ENCODE peak calls at places on chromosomes 7 and 10, in nine cellular contexts. B, H, I, O, V, S, Z, J and K are unnamed samples. For H3K27me3, the result is how much of the 10 kb centered on the place peaks cover.

GRCh38 chr10:112335866-112336265 is 38.0 kb upstream of the ACSL5 start:
- DNase-seq in I (no peak), O (no peak), J (no peak), Z (no peak), H (no peak), V (no peak), B (no peak), S (no peak), K (no peak)

GRCh38 chr7:135930565-135931423 is 46.4 kb downstream of the MTPN start:
- DNase-seq in I (peak), O (peak), H (no peak), Z (no peak), S (no peak), B (no peak), J (no peak), V (peak), K (no peak)

GRCh38 chr10:79066460-79067240 is 2.1 kb upstream of the ZMIZ1 start:
- DNase-seq in J (no peak), I (no peak), S (no peak), H (no peak), B (no peak), O (peak), V (no peak), Z (no peak), K (no peak)

GRCh38 chr7:64300641-64301405 is 12.9 kb upstream of the ZNF736 start:
- DNase-seq in H (no peak), B (no peak), Z (no peak), V (no peak), J (no peak), S (peak), O (peak), I (no peak), K (no peak)

GRCh38 chr10:120205368-120206018 is 251.5 kb upstream of the PLPP4 start:
- DNase-seq in Z (no peak), S (no peak), B (no peak), O (no peak), I (no peak), V (no peak), J (no peak), H (no peak), K (no peak)

GRCh38 chr10:96407560-96408069 is 48.8 kb upstream of the OPALIN start:
- DNase-seq in S (no peak), O (no peak), H (no peak), I (no peak), B (no peak), V (no peak), Z (no peak), J (no peak), K (no peak)

GRCh38 chr10:102782698-102783540 is 39.2 kb downstream of the WBP1L start:
- DNase-seq in Z (no peak), O (no peak), I (peak), B (peak), V (peak), J (no peak), H (peak), S (peak), K (peak)

GRCh38 chr7:55160539-55160938 is 141.7 kb downstream of the EGFR start:
- DNase-seq in Z (no peak), V (no peak), J (no peak), O (no peak), S (no peak), B (no peak), H (no peak), I (no peak), K (no peak)

GRCh38 chr7:155455132-155455693 is 2.7 kb upstream of the EN2 start:
- DNase-seq in J (no peak), B (no peak), Z (no peak), V (no peak), O (no peak), S (no peak), I (no peak), H (no peak), K (no peak)

GRCh38 chr7:17535776-17536175 is 237.3 kb downstream of the AHR start:
- DNase-seq in B (no peak), S (no peak), H (no peak), Z (no peak), J (no peak), O (no peak), V (no peak), I (no peak), K (no peak)

GRCh38 chr7:127254163-127254684 is 1.5 kb upstream of the GRM8 start:
- DNase-seq in J (no peak), Z (no peak), I (no peak), V (no peak), B (no peak), H (no peak), S (no peak), O (no peak), K (no peak)

GRCh38 chr10:8731415-8732110 is 677.1 kb downstream of the GATA3 start:
- DNase-seq in Z (no peak), I (no peak), O (no peak), H (no peak), B (no peak), S (no peak), J (no peak), V (no peak), K (no peak)

GRCh38 chr7:116052006-116052405 is 21.4 kb upstream of the TFEC start:
- DNase-seq in H (no peak), I (no peak), S (no peak), J (no peak), Z (no peak), V (no peak), B (no peak), O (no peak), K (no peak)

GRCh38 chr10:96482815-96483588 is 30.7 kb downstream of the TLL2 start:
- DNase-seq in S (no peak), Z (no peak), B (no peak), V (no peak), H (no peak), I (no peak), J (no peak), O (no peak), K (no peak)

GRCh38 chr7:101265622-101266516 is 21.0 kb upstream of the FIS1 start:
- DNase-seq in V (no peak), O (no peak), Z (no peak), B (no peak), J (no peak), I (no peak), S (no peak), H (no peak), K (no peak)

GRCh38 chr7:101269664-101270063 is 24.8 kb upstream of the FIS1 start:
- DNase-seq in J (no peak), B (no peak), S (no peak), I (no peak), V (no peak), O (no peak), Z (no peak), H (no peak), K (no peak)

GRCh38 chr7:101273126-101273525 is 28.2 kb upstream of the FIS1 start:
- DNase-seq in J (no peak), Z (no peak), S (no peak), B (no peak), H (no peak), I (no peak), O (no peak), V (no peak), K (no peak)

DNA sequence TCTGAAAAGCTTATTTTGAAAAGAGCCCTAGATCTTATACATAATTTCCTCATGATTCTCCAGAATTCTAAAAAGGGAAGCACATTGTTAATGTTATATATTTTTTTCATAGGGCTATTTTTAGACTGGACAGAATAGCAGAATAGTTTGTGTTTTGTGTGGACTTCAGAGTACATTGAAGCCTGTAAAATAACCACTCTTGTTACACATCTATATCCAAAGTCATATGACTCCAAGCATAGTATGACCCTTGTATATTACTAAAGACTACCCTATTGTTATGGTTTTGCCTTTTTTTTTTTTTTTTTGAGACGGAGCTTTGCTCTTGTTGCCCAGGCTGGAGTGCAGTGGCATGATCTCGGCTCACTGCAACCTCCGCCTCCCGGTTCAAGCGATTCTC is 26.1 kb upstream of the FIS1 start:
- DNase-seq in I (no peak), V (no peak), B (no peak), Z (no peak), S (no peak), O (no peak), J (no peak), H (no peak), K (no peak)
- H3K27me3 ChIP-seq in I (under half), V (under half), B (under half), Z (under half), S (under half), O (under half), J (under half), H (under half), K (under half)

DNA sequence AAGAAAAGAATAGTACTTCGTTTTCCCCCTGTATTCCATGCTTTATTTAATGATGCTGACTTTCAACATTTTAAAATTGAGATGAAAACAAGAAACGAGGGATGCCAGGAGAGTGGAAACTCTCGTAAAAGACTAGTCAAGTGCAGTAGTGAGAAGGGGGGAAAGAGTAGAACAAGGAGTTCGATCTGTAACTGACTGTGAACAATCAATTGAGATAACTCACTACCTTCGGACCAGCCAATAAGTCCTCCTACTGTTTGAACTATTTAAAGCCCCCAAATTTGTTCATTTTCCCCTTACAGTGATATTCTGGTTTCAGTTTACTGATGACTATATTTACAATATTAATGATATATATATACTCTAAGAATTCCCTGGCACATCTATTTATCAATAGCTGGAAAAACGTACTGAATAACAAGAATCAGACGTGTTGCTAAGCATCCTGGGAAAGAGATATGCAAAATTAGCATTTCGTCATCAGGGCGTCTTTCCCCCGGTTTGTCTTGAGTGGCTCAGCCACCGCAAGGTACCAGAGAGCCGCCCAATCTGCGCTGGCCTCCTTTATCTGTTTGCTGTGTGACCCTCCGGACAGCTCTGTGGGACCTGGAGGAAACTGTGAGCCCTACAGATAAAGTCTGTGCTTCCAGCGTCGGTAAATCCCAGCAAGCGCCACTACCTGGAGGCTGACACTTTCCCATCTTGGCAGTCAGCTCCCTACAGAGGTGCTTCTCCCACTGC is 41.1 kb downstream of the PDIA4 start:
- DNase-seq in I (peak), H (peak), O (peak), J (peak), S (peak), B (peak), V (peak), Z (peak), K (peak)
- H3K4me3 ChIP-seq in I (peak), H (peak), O (peak), J (peak), S (peak), B (no peak), V (peak), Z (peak), K (peak)

DNA sequence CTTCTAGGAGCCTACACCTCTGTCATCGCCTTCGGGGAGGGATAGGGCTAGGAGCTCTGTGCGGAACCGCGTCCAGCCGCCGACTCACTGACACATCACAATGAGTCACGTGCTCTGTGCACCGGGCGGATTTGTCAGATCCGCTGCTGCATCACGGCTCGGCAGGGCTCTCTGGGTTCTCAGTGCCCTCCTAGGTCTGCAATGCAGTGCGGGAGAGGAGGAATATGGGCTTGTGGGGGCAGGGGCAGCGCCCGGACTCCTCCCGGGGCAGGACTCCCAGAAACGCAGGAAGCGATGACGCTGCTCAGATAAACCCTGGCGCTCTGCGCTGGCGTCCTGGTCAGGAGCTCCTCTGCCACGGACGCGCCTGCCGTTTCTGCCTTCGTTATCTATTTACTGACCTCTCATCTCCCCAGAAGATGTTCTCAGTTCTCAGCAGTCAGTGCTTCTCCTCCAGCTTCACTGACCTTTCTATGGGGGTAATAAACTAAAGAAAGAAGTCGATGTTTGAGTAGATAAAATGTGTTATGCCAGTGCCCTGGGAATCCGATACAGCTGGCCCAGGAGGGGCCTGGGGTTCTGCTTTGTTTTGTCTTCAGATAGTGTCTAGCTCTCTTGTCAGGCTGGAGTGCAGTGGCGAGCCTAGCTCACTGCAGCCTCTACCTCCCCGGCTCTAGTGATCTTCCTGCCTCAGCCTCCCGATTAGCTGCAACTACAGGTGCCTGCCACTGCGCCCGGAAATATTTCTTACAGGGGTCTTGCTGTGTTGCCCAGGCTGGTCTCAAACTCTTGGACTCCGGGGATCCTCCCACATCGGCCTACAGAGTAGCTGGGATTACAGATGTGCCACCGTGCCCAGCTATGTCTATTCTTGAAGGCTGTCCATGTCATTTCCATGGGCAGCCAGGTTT is 22.8 kb upstream of the ITGB1 start:
- DNase-seq in H (peak), S (peak), Z (peak), O (peak), J (peak), V (peak), B (peak), I (peak), K (peak)
- TF ChIP-seq CTCF in H (peak), S (no peak), Z (no peak), O (no peak), J (no peak), V (no peak), B (peak), I (no peak), K (no peak)

GRCh38 chr7:463362-464176 is 56.1 kb downstream of the PDGFA start:
- DNase-seq in J (no peak), V (no peak), Z (no peak), O (no peak), S (no peak), I (no peak), B (peak), H (peak), K (no peak)

GRCh38 chr7:462173-463103 is 57.2 kb downstream of the PDGFA start:
- DNase-seq in J (no peak), B (no peak), Z (no peak), I (no peak), S (no peak), H (no peak), O (no peak), V (no peak), K (no peak)

GRCh38 chr7:465710-466400 is 53.8 kb downstream of the PDGFA start:
- DNase-seq in S (no peak), Z (no peak), I (no peak), H (no peak), V (no peak), B (peak), J (no peak), O (no peak), K (no peak)

GRCh38 chr7:464712-465461 is 54.8 kb downstream of the PDGFA start:
- DNase-seq in S (no peak), O (no peak), H (peak), Z (no peak), B (peak), V (peak), J (no peak), I (peak), K (no peak)

DNA sequence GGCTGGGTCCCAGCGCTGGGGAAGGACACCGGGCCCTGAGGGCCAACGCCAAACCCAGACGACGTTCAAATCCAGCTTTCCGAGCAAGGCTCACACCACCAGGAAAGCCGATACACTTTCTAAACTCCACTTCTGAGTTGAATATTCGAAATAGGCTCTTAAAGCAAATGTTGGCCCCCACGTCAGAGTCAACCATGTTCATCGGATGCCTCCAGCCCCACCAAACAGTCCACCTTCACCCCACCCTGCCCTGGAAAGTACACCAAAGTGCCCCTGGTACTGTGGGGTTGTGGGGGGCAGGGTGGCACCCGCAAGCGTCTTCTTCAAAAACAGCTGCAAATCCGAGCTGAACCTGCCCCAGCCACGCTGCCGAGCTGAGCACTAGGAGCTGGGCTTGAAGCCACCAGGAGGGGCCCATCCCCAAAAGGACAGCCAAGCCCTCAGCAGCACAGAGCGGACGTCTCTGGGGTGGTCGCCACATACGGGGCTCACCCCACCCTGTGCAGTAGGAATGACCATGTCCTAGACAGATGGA is 55.4 kb downstream of the PDGFA start:
- DNase-seq in V (no peak), B (no peak), J (no peak), Z (no peak), O (no peak), I (no peak), H (no peak), S (no peak), K (no peak)
- H3K27me3 ChIP-seq in V (under half), B (under half), J (under half), Z (under half), O (under half), I (under half), H (under half), S (under half), K (under half)